ENCODE peak calls at places on chromosomes 7 and 10, in five cellular contexts. One of them, this sample, is unnamed.

GRCh38 chr7:139777304-139777890 is 401 bp downstream of the HIPK2 start:
- DNase-seq in substantia nigra: no peak
- DNase-seq in HFF-Myc: no peak
- DNase-seq in NCI-H748 treated with DMSO at 0.1 percent for 48 hours: no peak
- DNase-seq in amniotic stem cell: no peak
- DNase-seq in this sample: no peak

GRCh38 chr10:12869427-12869826 is 132.1 kb downstream of the CCDC3 start:
- DNase-seq in substantia nigra: no peak
- DNase-seq in HFF-Myc: no peak
- DNase-seq in NCI-H748 treated with DMSO at 0.1 percent for 48 hours: no peak
- DNase-seq in amniotic stem cell: no peak
- DNase-seq in this sample: peak; percentile 68

GRCh38 chr7:28953628-28954027 is 4.5 kb downstream of the TRIL start:
- DNase-seq in substantia nigra: no peak
- DNase-seq in HFF-Myc: no peak
- DNase-seq in NCI-H748 treated with DMSO at 0.1 percent for 48 hours: no peak
- DNase-seq in amniotic stem cell: no peak
- DNase-seq in this sample: no peak

GRCh38 chr10:99966306-99966705 is 43.4 kb downstream of the DNMBP start:
- DNase-seq in substantia nigra: no peak
- DNase-seq in HFF-Myc: peak; percentile 79
- DNase-seq in NCI-H748 treated with DMSO at 0.1 percent for 48 hours: no peak
- DNase-seq in amniotic stem cell: peak; percentile 94
- DNase-seq in this sample: no peak

GRCh38 chr7:4871930-4872675 is 10.3 kb upstream of the PAPOLB start:
- DNase-seq in substantia nigra: no peak
- DNase-seq in HFF-Myc: no peak
- DNase-seq in NCI-H748 treated with DMSO at 0.1 percent for 48 hours: no peak
- DNase-seq in amniotic stem cell: no peak
- DNase-seq in this sample: no peak

GRCh38 chr10:58590152-58590551 is 77.5 kb downstream of the BICC1 start:
- DNase-seq in substantia nigra: no peak
- DNase-seq in HFF-Myc: peak; percentile 96
- DNase-seq in NCI-H748 treated with DMSO at 0.1 percent for 48 hours: no peak
- DNase-seq in amniotic stem cell: peak; percentile 61
- DNase-seq in this sample: no peak

GRCh38 chr7:30476401-30477145 is 2.0 kb downstream of the NOD1 start:
- DNase-seq in substantia nigra: no peak
- DNase-seq in HFF-Myc: no peak
- DNase-seq in NCI-H748 treated with DMSO at 0.1 percent for 48 hours: peak; percentile 81
- DNase-seq in amniotic stem cell: no peak
- DNase-seq in this sample: no peak

GRCh38 chr10:30151581-30152389 is 92.4 kb upstream of the JCAD start:
- DNase-seq in substantia nigra: no peak
- DNase-seq in HFF-Myc: peak; percentile 93
- DNase-seq in NCI-H748 treated with DMSO at 0.1 percent for 48 hours: no peak
- DNase-seq in amniotic stem cell: peak; percentile 45
- DNase-seq in this sample: no peak

GRCh38 chr10:103967433-103968142 is 648 bp downstream of the SLK start:
- DNase-seq in substantia nigra: no peak
- DNase-seq in HFF-Myc: no peak
- DNase-seq in NCI-H748 treated with DMSO at 0.1 percent for 48 hours: peak; percentile 15
- DNase-seq in amniotic stem cell: peak; percentile 8
- DNase-seq in this sample: no peak

GRCh38 chr7:29190349-29191045 is 4.1 kb upstream of the CHN2 start:
- DNase-seq in substantia nigra: no peak
- DNase-seq in HFF-Myc: no peak
- DNase-seq in NCI-H748 treated with DMSO at 0.1 percent for 48 hours: peak; percentile 91
- DNase-seq in amniotic stem cell: no peak
- DNase-seq in this sample: no peak

GRCh38 chr7:114534957-114535356 is 120.3 kb downstream of the FOXP2 start:
- DNase-seq in substantia nigra: no peak
- DNase-seq in HFF-Myc: no peak
- DNase-seq in NCI-H748 treated with DMSO at 0.1 percent for 48 hours: no peak
- DNase-seq in amniotic stem cell: no peak
- DNase-seq in this sample: no peak

GRCh38 chr7:92634924-92635519 is 44.8 kb upstream of the FAM133B start:
- DNase-seq in substantia nigra: no peak
- DNase-seq in HFF-Myc: peak; percentile 73
- DNase-seq in NCI-H748 treated with DMSO at 0.1 percent for 48 hours: no peak
- DNase-seq in amniotic stem cell: peak; percentile 20
- DNase-seq in this sample: no peak

GRCh38 chr10:93070378-93071176 is 3.1 kb upstream of the CYP26A1 start:
- DNase-seq in substantia nigra: no peak
- DNase-seq in HFF-Myc: no peak
- DNase-seq in NCI-H748 treated with DMSO at 0.1 percent for 48 hours: no peak
- DNase-seq in amniotic stem cell: no peak
- DNase-seq in this sample: no peak

GRCh38 chr10:14532473-14533251 is 201.9 kb upstream of the FRMD4A start:
- DNase-seq in substantia nigra: no peak
- DNase-seq in HFF-Myc: no peak
- DNase-seq in NCI-H748 treated with DMSO at 0.1 percent for 48 hours: no peak
- DNase-seq in amniotic stem cell: no peak
- DNase-seq in this sample: no peak

GRCh38 chr10:62019685-62020361 is 118.3 kb downstream of the ARID5B start:
- DNase-seq in substantia nigra: no peak
- DNase-seq in HFF-Myc: no peak
- DNase-seq in NCI-H748 treated with DMSO at 0.1 percent for 48 hours: no peak
- DNase-seq in amniotic stem cell: no peak
- DNase-seq in this sample: no peak

GRCh38 chr10:14068851-14069250 is 261.9 kb downstream of the FRMD4A start:
- DNase-seq in substantia nigra: no peak
- DNase-seq in HFF-Myc: no peak
- DNase-seq in NCI-H748 treated with DMSO at 0.1 percent for 48 hours: no peak
- DNase-seq in amniotic stem cell: no peak
- DNase-seq in this sample: no peak

GRCh38 chr7:41046778-41047177 is 656.1 kb downstream of the INHBA start:
- DNase-seq in substantia nigra: no peak
- DNase-seq in HFF-Myc: no peak
- DNase-seq in NCI-H748 treated with DMSO at 0.1 percent for 48 hours: no peak
- DNase-seq in amniotic stem cell: no peak
- DNase-seq in this sample: no peak

GRCh38 chr10:108970016-108970415 is 953.3 kb downstream of the XPNPEP1 start:
- DNase-seq in substantia nigra: no peak
- DNase-seq in HFF-Myc: peak; percentile 10
- DNase-seq in NCI-H748 treated with DMSO at 0.1 percent for 48 hours: no peak
- DNase-seq in amniotic stem cell: no peak
- DNase-seq in this sample: no peak

GRCh38 chr7:148799893-148800545 is 84.1 kb downstream of the EZH2 start:
- DNase-seq in substantia nigra: no peak
- DNase-seq in HFF-Myc: no peak
- DNase-seq in NCI-H748 treated with DMSO at 0.1 percent for 48 hours: no peak
- DNase-seq in amniotic stem cell: no peak
- DNase-seq in this sample: no peak

GRCh38 chr7:92133737-92134270 is 473 bp downstream of the CYP51A1 start:
- DNase-seq in substantia nigra: peak; percentile 57
- DNase-seq in HFF-Myc: peak; percentile 14
- DNase-seq in NCI-H748 treated with DMSO at 0.1 percent for 48 hours: peak; percentile 52
- DNase-seq in amniotic stem cell: peak; percentile 40
- DNase-seq in this sample: peak; percentile 48

GRCh38 chr10:49741108-49741995 is 20.8 kb downstream of the OGDHL start:
- DNase-seq in substantia nigra: no peak
- DNase-seq in HFF-Myc: no peak
- DNase-seq in NCI-H748 treated with DMSO at 0.1 percent for 48 hours: no peak
- DNase-seq in amniotic stem cell: no peak
- DNase-seq in this sample: no peak

GRCh38 chr7:108323305-108323832 is 132.9 kb downstream of the NRCAM start:
- DNase-seq in substantia nigra: no peak
- DNase-seq in HFF-Myc: no peak
- DNase-seq in NCI-H748 treated with DMSO at 0.1 percent for 48 hours: no peak
- DNase-seq in amniotic stem cell: no peak
- DNase-seq in this sample: no peak

GRCh38 chr10:117222552-117223412 is 18.1 kb upstream of the SLC18A2 start:
- DNase-seq in substantia nigra: no peak
- DNase-seq in HFF-Myc: no peak
- DNase-seq in NCI-H748 treated with DMSO at 0.1 percent for 48 hours: no peak
- DNase-seq in amniotic stem cell: no peak
- DNase-seq in this sample: no peak

GRCh38 chr7:44411306-44411705 is 79.2 kb downstream of the NUDCD3 start:
- DNase-seq in substantia nigra: no peak
- DNase-seq in HFF-Myc: no peak
- DNase-seq in NCI-H748 treated with DMSO at 0.1 percent for 48 hours: no peak
- DNase-seq in amniotic stem cell: no peak
- DNase-seq in this sample: no peak

GRCh38 chr10:122461729-122462532 is 578 bp downstream of the HTRA1 start:
- DNase-seq in substantia nigra: no peak
- DNase-seq in HFF-Myc: no peak
- DNase-seq in NCI-H748 treated with DMSO at 0.1 percent for 48 hours: no peak
- DNase-seq in amniotic stem cell: no peak
- DNase-seq in this sample: no peak

GRCh38 chr7:78301361-78301760 is 502.8 kb downstream of the PHTF2 start:
- DNase-seq in substantia nigra: no peak
- DNase-seq in HFF-Myc: no peak
- DNase-seq in NCI-H748 treated with DMSO at 0.1 percent for 48 hours: no peak
- DNase-seq in amniotic stem cell: peak; percentile 38
- DNase-seq in this sample: no peak

GRCh38 chr7:129557686-129558481 is 53.6 kb upstream of the NRF1 start:
- DNase-seq in substantia nigra: no peak
- DNase-seq in HFF-Myc: no peak
- DNase-seq in NCI-H748 treated with DMSO at 0.1 percent for 48 hours: no peak
- DNase-seq in amniotic stem cell: no peak
- DNase-seq in this sample: peak; percentile 66

GRCh38 chr10:60845038-60845437 is 66.8 kb downstream of the CDK1 start:
- DNase-seq in substantia nigra: no peak
- DNase-seq in HFF-Myc: no peak
- DNase-seq in NCI-H748 treated with DMSO at 0.1 percent for 48 hours: no peak
- DNase-seq in amniotic stem cell: no peak
- DNase-seq in this sample: no peak

GRCh38 chr10:13450078-13450477 is 78.7 kb downstream of the BEND7 start:
- DNase-seq in substantia nigra: no peak
- DNase-seq in HFF-Myc: no peak
- DNase-seq in NCI-H748 treated with DMSO at 0.1 percent for 48 hours: no peak
- DNase-seq in amniotic stem cell: no peak
- DNase-seq in this sample: no peak

GRCh38 chr7:137983308-137984008 is 18.4 kb downstream of the CREB3L2 start:
- DNase-seq in substantia nigra: peak; percentile 23
- DNase-seq in HFF-Myc: no peak
- DNase-seq in NCI-H748 treated with DMSO at 0.1 percent for 48 hours: no peak
- DNase-seq in amniotic stem cell: no peak
- DNase-seq in this sample: peak; percentile 35

GRCh38 chr10:78800535-78801320 is 268.0 kb upstream of the ZMIZ1 start:
- DNase-seq in substantia nigra: no peak
- DNase-seq in HFF-Myc: no peak
- DNase-seq in NCI-H748 treated with DMSO at 0.1 percent for 48 hours: no peak
- DNase-seq in amniotic stem cell: no peak
- DNase-seq in this sample: no peak

GRCh38 chr10:103968441-103969391 is 1.8 kb downstream of the SLK start:
- DNase-seq in substantia nigra: no peak
- DNase-seq in HFF-Myc: no peak
- DNase-seq in NCI-H748 treated with DMSO at 0.1 percent for 48 hours: no peak
- DNase-seq in amniotic stem cell: no peak
- DNase-seq in this sample: no peak

GRCh38 chr7:45967591-45968157 is 46.6 kb upstream of the IGFBP3 start:
- DNase-seq in substantia nigra: no peak
- DNase-seq in HFF-Myc: no peak
- DNase-seq in NCI-H748 treated with DMSO at 0.1 percent for 48 hours: no peak
- DNase-seq in amniotic stem cell: no peak
- DNase-seq in this sample: no peak

This sample was measured in putamen.